ENCODE peak calls at places on chromosomes 3 and 15, in seven cellular contexts. M is GM23338, W is RWPE1, H is dorsolateral prefrontal cortex, S is prostate gland, R is hepatocyte, G is mammary epithelial cell. L is an unnamed sample.

GRCh38 chr3:128153156-128154011 is at the start of gene EEFSEC:
- DNase-seq in G (peak; percentile 83), S (peak; percentile 55), H (peak; percentile 77), R (peak; percentile 86), M (peak; percentile 79), W (peak; percentile 73), L (no peak)

GRCh38 chr3:29291262-29291981 is 10.6 kb downstream of the RBMS3 start:
- DNase-seq in M (no peak), S (no peak), W (no peak), G (peak; percentile 34), R (no peak), H (no peak), L (no peak)

GRCh38 chr3:146221276-146221675 is 29.6 kb downstream of the PLSCR4 start:
- DNase-seq in M (no peak), W (no peak), G (no peak), H (no peak), R (no peak), S (no peak), L (no peak)

GRCh38 chr3:136905549-136905948 is 43.5 kb downstream of the NCK1 start:
- DNase-seq in G (no peak), M (no peak), H (no peak), W (no peak), S (no peak), R (no peak), L (no peak)

GRCh38 chr3:174158674-174159073 is 700.5 kb upstream of the NAALADL2 start:
- DNase-seq in M (peak; percentile 5), W (no peak), H (no peak), G (no peak), R (no peak), S (no peak), L (no peak)

GRCh38 chr15:53115563-53115962 is 325.4 kb upstream of the ONECUT1 start:
- DNase-seq in H (no peak), M (no peak), G (no peak), S (no peak), R (peak; percentile 16), W (no peak), L (no peak)

GRCh38 chr15:75844629-75845390 is 1.6 kb downstream of the UBE2Q2 start:
- DNase-seq in W (no peak), M (no peak), R (no peak), S (no peak), H (no peak), G (no peak), L (no peak)

GRCh38 chr15:42010434-42010833 is 10.4 kb downstream of the PLA2G4E start:
- DNase-seq in G (peak; percentile 66), M (no peak), W (peak; percentile 34), R (peak; percentile 44), H (no peak), S (no peak), L (no peak)

GRCh38 chr3:181761906-181762305 is 50.2 kb downstream of the SOX2 start:
- DNase-seq in M (no peak), R (no peak), H (no peak), S (no peak), W (no peak), G (no peak), L (no peak)

GRCh38 chr3:94285874-94286273 is 223.0 kb downstream of the NSUN3 start:
- DNase-seq in S (no peak), G (peak; percentile 5), H (no peak), W (peak; percentile 24), R (peak; percentile 20), M (peak; percentile 17), L (no peak)

GRCh38 chr3:56758539-56758981 is 43.2 kb downstream of the ARHGEF3 start:
- DNase-seq in W (peak; percentile 50), G (peak; percentile 87), R (peak; percentile 61), H (no peak), S (peak; percentile 14), M (no peak), L (peak; percentile 64)

GRCh38 chr15:92149469-92149868 is 244.2 kb upstream of the ST8SIA2 start:
- DNase-seq in H (no peak), W (no peak), G (no peak), M (no peak), R (no peak), S (no peak), L (no peak)

GRCh38 chr3:74532446-74532845 is 82.0 kb downstream of the CNTN3 start:
- DNase-seq in R (no peak), G (peak; percentile 93), S (no peak), H (no peak), W (peak; percentile 10), M (no peak), L (peak; percentile 16)

GRCh38 chr3:148106062-148106461 is 591.6 kb upstream of the AGTR1 start:
- DNase-seq in G (no peak), R (no peak), M (no peak), H (no peak), S (no peak), W (no peak), L (no peak)

GRCh38 chr3:100033184-100033583 is 81.1 kb downstream of the FILIP1L start:
- DNase-seq in S (peak; percentile 67), M (no peak), H (no peak), G (peak; percentile 83), W (peak; percentile 45), R (peak; percentile 53), L (peak; percentile 51)

GRCh38 chr15:82228750-82229149 is 33.8 kb downstream of the EFL1 start:
- DNase-seq in M (no peak), G (no peak), W (no peak), S (no peak), R (no peak), H (no peak), L (no peak)

GRCh38 chr3:120160050-120160449 is 65.8 kb upstream of the GSK3B start:
- DNase-seq in H (no peak), G (peak; percentile 99), R (peak; percentile 76), M (peak; percentile 30), W (peak; percentile 93), S (peak; percentile 70), L (peak; percentile 95)

GRCh38 chr15:69475769-69476358 is 23.2 kb downstream of the RPLP1 start:
- DNase-seq in H (peak; percentile 75), M (peak; percentile 83), S (peak; percentile 78), G (peak; percentile 65), R (peak; percentile 87), W (peak; percentile 90), L (no peak)

GRCh38 chr15:44541282-44541958 is 4.5 kb downstream of the EIF3J start:
- DNase-seq in W (peak; percentile 21), R (peak; percentile 42), G (peak; percentile 43), M (no peak), H (no peak), S (no peak), L (no peak)

GRCh38 chr3:126157083-126157768 is 23.2 kb downstream of the ALDH1L1 start:
- DNase-seq in W (no peak), G (no peak), M (no peak), R (no peak), H (no peak), S (no peak), L (no peak)

GRCh38 chr3:57796261-57796660 is 40.2 kb downstream of the SLMAP start:
- DNase-seq in R (no peak), W (no peak), M (no peak), G (peak; percentile 58), H (no peak), S (no peak), L (no peak)

GRCh38 chr15:38975282-38975990 is 410.8 kb upstream of the RASGRP1 start:
- DNase-seq in M (no peak), H (no peak), W (no peak), S (no peak), G (no peak), R (no peak), L (no peak)

GRCh38 chr15:79981861-79982455 is 11.0 kb upstream of the BCL2A1 start:
- DNase-seq in G (no peak), W (no peak), H (no peak), R (no peak), S (no peak), M (no peak), L (no peak)

GRCh38 chr15:79978260-79978659 is 7.3 kb upstream of the BCL2A1 start:
- DNase-seq in R (no peak), S (no peak), G (no peak), H (no peak), M (no peak), W (no peak), L (no peak)

GRCh38 chr15:79973445-79974180 is 2.6 kb upstream of the BCL2A1 start:
- DNase-seq in W (no peak), M (no peak), R (no peak), H (no peak), G (no peak), S (no peak), L (no peak)

GRCh38 chr15:79978694-79979519 is 7.9 kb upstream of the BCL2A1 start:
- DNase-seq in R (peak; percentile 48), W (no peak), G (peak; percentile 64), H (no peak), S (no peak), M (no peak), L (no peak)

GRCh38 chr15:79977431-79977940 is 6.5 kb upstream of the BCL2A1 start:
- DNase-seq in S (no peak), R (no peak), G (no peak), M (no peak), W (no peak), H (no peak), L (no peak)
- H3K27ac ChIP-seq in S (no peak overlapping the region), R (peak overlapping the region; percentile 92), G (no peak overlapping the region), M (no peak overlapping the region), W (no peak overlapping the region), H (peak overlapping the region; percentile 78), L (no peak overlapping the region)

GRCh38 chr3:48558446-48559134 is 2.0 kb upstream of the PFKFB4 start:
- DNase-seq in H (no peak), M (no peak), W (no peak), S (no peak), G (no peak), R (no peak), L (no peak)
- H3K27ac ChIP-seq in H (peak overlapping the region; percentile 85), M (no peak overlapping the region), W (peak overlapping the region; percentile 100), S (no peak overlapping the region), G (no peak overlapping the region), R (no peak overlapping the region), L (peak overlapping the region; percentile 19)

GRCh38 chr15:34802803-34803395 is 7.5 kb upstream of the ACTC1 start:
- DNase-seq in R (no peak), M (no peak), W (no peak), H (no peak), G (peak; percentile 12), S (no peak), L (no peak)

GRCh38 chr15:34796847-34797246 is 1.5 kb upstream of the ACTC1 start:
- DNase-seq in R (no peak), W (no peak), H (no peak), S (no peak), G (no peak), M (no peak), L (no peak)

GRCh38 chr15:34802371-34802770 is 7.0 kb upstream of the ACTC1 start:
- DNase-seq in W (no peak), G (no peak), M (no peak), R (no peak), S (no peak), H (no peak), L (no peak)

GRCh38 chr15:34799825-34800168 is 4.4 kb upstream of the ACTC1 start:
- DNase-seq in S (no peak), R (peak; percentile 15), G (no peak), M (no peak), H (no peak), W (no peak), L (no peak)

GRCh38 chr15:34799149-34799824 is 3.9 kb upstream of the ACTC1 start:
- DNase-seq in W (no peak), S (no peak), G (no peak), M (peak; percentile 41), H (no peak), R (peak; percentile 38), L (no peak)
- H3K27ac ChIP-seq in W (peak overlapping the region; percentile 6), S (no peak overlapping the region), G (no peak overlapping the region), M (no peak overlapping the region), H (peak overlapping the region; percentile 49), R (peak overlapping the region; percentile 56), L (no peak overlapping the region)

GRCh38 chr15:70835415-70835814 is 18.5 kb downstream of the LARP6 start:
- DNase-seq in H (peak; percentile 47), M (no peak), G (no peak), R (no peak), W (no peak), S (no peak), L (no peak)
- H3K27ac ChIP-seq in H (peak overlapping the region; percentile 72), M (no peak overlapping the region), G (no peak overlapping the region), R (peak overlapping the region; percentile 91), W (no peak overlapping the region), S (peak overlapping the region; percentile 39), L (no peak overlapping the region)